ENCODE peak calls at places on chromosomes 13 and 19, in five cellular contexts. N, V, U, X and E are unnamed samples.

GRCh38 chr19:41530761-41531301 is 45.1 kb upstream of the CEACAM21 start:
- DNase-seq in X (peak; percentile 35), N (no peak), V (no peak), U (no peak), E (no peak)

GRCh38 chr19:2037676-2038255 is 13.3 kb downstream of the MKNK2 start:
- DNase-seq in U (no peak), N (no peak), X (no peak), V (no peak), E (no peak)

GRCh38 chr13:40598599-40598998 is 67.8 kb downstream of the FOXO1 start:
- DNase-seq in V (no peak), N (no peak), U (no peak), X (no peak), E (no peak)

GRCh38 chr13:40519637-40520036 is 146.8 kb downstream of the FOXO1 start:
- DNase-seq in U (no peak), X (no peak), V (no peak), N (no peak), E (no peak)

GRCh38 chr19:16338470-16339360 is 14.1 kb downstream of the KLF2 start:
- DNase-seq in X (no peak), U (peak; percentile 90), N (peak; percentile 25), V (peak; percentile 72), E (peak; percentile 58)

GRCh38 chr19:12293771-12294307 is 844 bp downstream of the ZNF44 start:
- DNase-seq in V (peak; percentile 68), N (peak; percentile 57), X (peak; percentile 78), U (peak; percentile 64), E (peak; percentile 50)

GRCh38 chr13:22594041-22594440 is 586.7 kb upstream of the SGCG start:
- DNase-seq in V (no peak), X (no peak), N (no peak), U (no peak), E (no peak)

GRCh38 chr13:50127017-50127725 is 111.9 kb downstream of the KCNRG start:
- DNase-seq in U (no peak), N (peak; percentile 64), X (no peak), V (peak; percentile 60), E (peak; percentile 61)

GRCh38 chr19:42226886-42227285 is 6.8 kb downstream of the ZNF526 start:
- DNase-seq in U (no peak), N (no peak), V (no peak), X (no peak), E (no peak)

GRCh38 chr13:102405499-102406079 is 3.7 kb upstream of the FGF14 start:
- DNase-seq in U (no peak), V (no peak), X (peak; percentile 46), N (no peak), E (no peak)

GRCh38 chr13:38530492-38530891 is 156.4 kb upstream of the FREM2 start:
- DNase-seq in N (no peak), X (peak; percentile 32), U (no peak), V (no peak), E (no peak)

GRCh38 chr13:49635599-49636433 is 7.5 kb downstream of the ARL11 start:
- DNase-seq in X (peak; percentile 45), U (no peak), N (no peak), V (peak; percentile 34), E (peak; percentile 59)

GRCh38 chr13:71149498-71150363 is 717.3 kb downstream of the DACH1 start:
- DNase-seq in V (no peak), U (no peak), N (no peak), X (no peak), E (no peak)

GRCh38 chr19:45469835-45470146 is 2.0 kb downstream of the FOSB start:
- DNase-seq in N (no peak), X (no peak), V (peak; percentile 85), U (no peak), E (no peak)

GRCh38 chr19:40907968-40908735 is 26.1 kb upstream of the CYP2A7 start:
- DNase-seq in X (no peak), N (peak; percentile 61), U (no peak), V (peak; percentile 71), E (peak; percentile 78)

GRCh38 chr13:50400035-50400726 is 384.9 kb downstream of the KCNRG start:
- DNase-seq in X (no peak), N (no peak), U (no peak), V (no peak), E (no peak)

GRCh38 chr13:51291341-51291740 is 48.1 kb upstream of the SERPINE3 start:
- DNase-seq in U (no peak), V (no peak), X (no peak), N (no peak), E (no peak)

GRCh38 chr13:101152184-101152583 is 264.1 kb downstream of the NALCN start:
- DNase-seq in V (no peak), U (no peak), N (no peak), X (no peak), E (no peak)

GRCh38 chr13:50244355-50244912 is 229.2 kb downstream of the KCNRG start:
- DNase-seq in U (no peak), X (no peak), N (no peak), V (peak; percentile 30), E (no peak)

GRCh38 chr19:38971672-38972071 is 3.9 kb downstream of the FBXO17 start:
- DNase-seq in X (no peak), N (no peak), V (no peak), U (no peak), E (no peak)

GRCh38 chr13:20221772-20222171 is 10.3 kb downstream of the GJB6 start:
- DNase-seq in V (no peak), X (no peak), N (no peak), U (no peak), E (no peak)

GRCh38 chr13:35814573-35814972 is 316.6 kb downstream of the DCLK1 start:
- DNase-seq in U (no peak), X (no peak), N (no peak), V (no peak), E (no peak)

GRCh38 chr13:45847554-45848224 is 3.9 kb downstream of the SIAH3 start:
- DNase-seq in V (peak; percentile 15), N (no peak), X (peak; percentile 39), U (no peak), E (no peak)

GRCh38 chr13:43446126-43446525 is 340.6 kb downstream of the ENOX1 start:
- DNase-seq in V (no peak), X (no peak), U (no peak), N (no peak), E (no peak)

GRCh38 chr19:55702131-55702627 is 27.2 kb downstream of the EPN1 start:
- DNase-seq in N (no peak), X (no peak), U (no peak), V (no peak), E (no peak)

GRCh38 chr13:46831588-46832194 is 34.7 kb upstream of the ESD start:
- DNase-seq in U (peak; percentile 6), N (peak; percentile 10), X (peak; percentile 71), V (peak; percentile 51), E (peak; percentile 62)